ENCODE peak calls at places on chromosomes 5 and 9, in seven cellular contexts. M, Z, E, P, K, L and O are unnamed samples.
A peak's percentile ranks its signal among the peaks of the same experiment; 100 is the strongest.

GRCh38 chr9:83981126-83981871 is 694 bp downstream of the RMI1 start:
- DNase-seq in E (no peak), P (peak; percentile 72), M (no peak), K (no peak), L (no peak), Z (peak; percentile 73), O (no peak)

GRCh38 chr9:69951411-69951810 is 92.2 kb upstream of the MAMDC2 start:
- DNase-seq in E (no peak), P (peak; percentile 63), K (no peak), Z (no peak), L (no peak), M (no peak), O (peak; percentile 49)

GRCh38 chr9:16668906-16669305 is 201.6 kb downstream of the BNC2 start:
- DNase-seq in L (no peak), P (no peak), M (no peak), K (no peak), E (no peak), Z (no peak), O (no peak)

GRCh38 chr5:133287500-133287899 is 235.7 kb downstream of the HSPA4 start:
- DNase-seq in Z (peak; percentile 75), P (peak; percentile 18), E (no peak), L (peak; percentile 12), K (no peak), M (no peak), O (no peak)

GRCh38 chr9:73370053-73370452 is 218.4 kb downstream of the ANXA1 start:
- DNase-seq in P (no peak), L (no peak), M (no peak), E (no peak), K (no peak), Z (no peak), O (no peak)

GRCh38 chr5:61229416-61229815 is 67.1 kb upstream of the SMIM15 start:
- DNase-seq in E (no peak), Z (no peak), P (peak; percentile 3), L (no peak), K (peak; percentile 77), M (no peak), O (no peak)

GRCh38 chr9:26112724-26113123 is 434.5 kb upstream of the TUSC1 start:
- DNase-seq in K (no peak), E (no peak), Z (no peak), L (no peak), M (no peak), P (no peak), O (no peak)

GRCh38 chr9:35002623-35003022 is 13.1 kb downstream of the DNAJB5 start:
- DNase-seq in E (no peak), M (no peak), Z (no peak), K (no peak), L (no peak), P (no peak), O (no peak)

GRCh38 chr9:127919253-127919815 is 2.5 kb upstream of the ST6GALNAC4 start:
- DNase-seq in L (peak; percentile 87), K (peak; percentile 70), M (peak; percentile 86), P (peak; percentile 100), E (peak; percentile 88), Z (peak; percentile 93), O (peak; percentile 96)

GRCh38 chr9:130423272-130423671 is 21.5 kb upstream of the ASS1 start:
- DNase-seq in M (no peak), E (no peak), K (no peak), Z (peak; percentile 35), P (peak; percentile 18), L (no peak), O (no peak)

GRCh38 chr9:96318921-96319560 is 17.1 kb upstream of the HSD17B3 start:
- DNase-seq in P (no peak), E (no peak), K (no peak), L (no peak), M (no peak), Z (no peak), O (no peak)

GRCh38 chr9:126222835-126223431 is 103.7 kb upstream of the MVB12B start:
- DNase-seq in K (no peak), M (no peak), E (no peak), Z (no peak), L (no peak), P (no peak), O (no peak)

GRCh38 chr5:90221947-90222346 is 187.6 kb downstream of the CETN3 start:
- DNase-seq in E (no peak), Z (no peak), K (no peak), L (no peak), M (no peak), P (peak; percentile 19), O (no peak)

GRCh38 chr9:37187269-37187668 is 66.9 kb downstream of the ZCCHC7 start:
- DNase-seq in L (no peak), Z (no peak), K (no peak), E (no peak), P (no peak), M (no peak), O (no peak)

GRCh38 chr9:75088646-75089368 is 493 bp downstream of the OSTF1 start:
- DNase-seq in M (no peak), L (peak; percentile 55), Z (peak; percentile 77), K (no peak), P (peak; percentile 82), E (peak; percentile 83), O (no peak)

GRCh38 chr5:71828641-71829040 is 109.6 kb downstream of the CARTPT start:
- DNase-seq in E (no peak), Z (no peak), K (no peak), M (no peak), P (peak; percentile 58), L (no peak), O (no peak)

GRCh38 chr5:179224741-179225140 is 120.5 kb downstream of the ADAMTS2 start:
- DNase-seq in E (no peak), K (no peak), M (no peak), L (no peak), Z (no peak), P (no peak), O (no peak)

GRCh38 chr9:33450747-33451146 is 3.4 kb upstream of the AQP3 start:
- DNase-seq in E (no peak), M (no peak), Z (no peak), K (no peak), L (no peak), P (no peak), O (no peak)

GRCh38 chr9:71897573-71897972 is 13.4 kb downstream of the ABHD17B start:
- DNase-seq in P (peak; percentile 36), M (no peak), E (no peak), Z (no peak), K (no peak), L (no peak), O (no peak)

GRCh38 chr5:87099967-87100366 is 167.7 kb upstream of the RASA1 start:
- DNase-seq in K (no peak), L (no peak), M (no peak), Z (no peak), P (no peak), E (no peak), O (no peak)
- H3K4me3 ChIP-seq in K (no peak overlapping the region), L (no peak overlapping the region), M (no peak overlapping the region), Z (no peak overlapping the region), P (no peak overlapping the region), E (no peak overlapping the region), O (no peak overlapping the region)

DNA sequence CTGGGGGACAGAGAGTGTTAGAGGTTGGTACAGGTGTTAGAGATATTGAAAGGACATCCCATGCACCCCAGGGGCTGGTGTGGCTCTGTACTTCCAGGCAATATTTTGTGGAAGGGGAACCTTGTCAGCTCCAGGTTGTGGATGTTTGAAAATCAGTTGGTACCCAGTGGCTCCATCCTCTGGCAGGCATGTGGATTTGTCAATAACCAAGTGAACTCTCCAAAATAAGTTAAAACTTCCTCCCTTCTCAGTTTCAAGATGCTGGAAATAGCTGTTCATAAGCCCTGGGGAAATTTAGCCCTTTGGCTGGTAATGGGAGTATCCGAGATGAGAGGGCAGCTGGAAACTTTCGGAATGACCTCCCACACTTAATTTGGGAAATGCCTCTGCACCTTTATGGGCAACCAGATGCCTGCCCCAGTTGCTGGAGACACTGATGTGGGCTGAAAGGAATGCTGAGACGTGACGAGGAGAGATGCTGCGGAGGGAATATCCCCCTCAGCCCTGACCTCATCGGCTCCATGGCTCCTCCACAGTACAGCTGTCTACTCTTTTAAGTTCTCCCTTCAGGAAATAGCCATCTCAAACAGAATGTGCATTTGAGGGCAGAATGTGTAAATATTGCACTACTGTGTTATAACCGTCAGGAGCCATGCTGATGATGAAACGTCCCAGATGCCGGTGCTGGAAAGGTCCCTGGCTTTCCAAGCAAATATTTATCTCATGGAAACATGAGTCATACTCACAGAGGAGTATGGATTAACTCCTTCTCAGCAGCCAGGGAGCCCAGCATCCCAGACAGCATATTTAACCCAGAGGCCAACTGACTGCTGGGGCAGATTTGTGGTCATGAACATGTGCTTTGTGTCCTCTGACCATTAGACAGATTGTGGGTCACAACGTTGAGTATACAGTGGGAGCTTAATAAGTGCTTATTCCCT is 29.5 kb downstream of the TGFBI start:
- DNase-seq in K (no peak), P (peak; percentile 97), M (peak; percentile 28), L (peak; percentile 99), Z (peak; percentile 93), E (no peak), O (peak; percentile 99)
- TF ChIP-seq CTCF in K (no peak), P (peak; percentile 61), M (no peak), L (peak; percentile 51), Z (peak; percentile 60), E (no peak), O (peak; percentile 62)

DNA sequence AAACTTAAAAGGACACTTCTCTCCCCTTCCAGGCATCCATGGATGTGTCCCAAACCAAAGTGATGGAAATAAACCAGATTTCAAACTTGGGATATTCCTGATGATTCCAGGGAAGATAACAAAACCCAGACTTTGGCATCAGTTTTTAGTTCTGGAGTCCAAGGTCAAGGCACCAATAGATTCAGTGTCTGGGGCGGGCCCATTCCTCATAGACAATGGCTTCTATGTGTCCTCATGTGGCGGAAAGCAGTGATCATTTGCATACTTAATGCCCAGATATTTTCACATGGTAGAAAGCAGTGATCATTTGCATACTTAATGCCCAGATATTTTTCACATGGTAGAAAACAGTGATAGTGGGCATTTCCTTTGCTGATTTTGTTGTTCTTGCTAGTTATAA is 151.4 kb upstream of the DAP start:
- DNase-seq in E (no peak), Z (no peak), M (no peak), L (no peak), P (no peak), K (no peak), O (no peak)
- H3K4me3 ChIP-seq in E (no peak overlapping the region), Z (no peak overlapping the region), M (no peak overlapping the region), L (no peak overlapping the region), P (no peak overlapping the region), K (no peak overlapping the region), O (no peak overlapping the region)

DNA sequence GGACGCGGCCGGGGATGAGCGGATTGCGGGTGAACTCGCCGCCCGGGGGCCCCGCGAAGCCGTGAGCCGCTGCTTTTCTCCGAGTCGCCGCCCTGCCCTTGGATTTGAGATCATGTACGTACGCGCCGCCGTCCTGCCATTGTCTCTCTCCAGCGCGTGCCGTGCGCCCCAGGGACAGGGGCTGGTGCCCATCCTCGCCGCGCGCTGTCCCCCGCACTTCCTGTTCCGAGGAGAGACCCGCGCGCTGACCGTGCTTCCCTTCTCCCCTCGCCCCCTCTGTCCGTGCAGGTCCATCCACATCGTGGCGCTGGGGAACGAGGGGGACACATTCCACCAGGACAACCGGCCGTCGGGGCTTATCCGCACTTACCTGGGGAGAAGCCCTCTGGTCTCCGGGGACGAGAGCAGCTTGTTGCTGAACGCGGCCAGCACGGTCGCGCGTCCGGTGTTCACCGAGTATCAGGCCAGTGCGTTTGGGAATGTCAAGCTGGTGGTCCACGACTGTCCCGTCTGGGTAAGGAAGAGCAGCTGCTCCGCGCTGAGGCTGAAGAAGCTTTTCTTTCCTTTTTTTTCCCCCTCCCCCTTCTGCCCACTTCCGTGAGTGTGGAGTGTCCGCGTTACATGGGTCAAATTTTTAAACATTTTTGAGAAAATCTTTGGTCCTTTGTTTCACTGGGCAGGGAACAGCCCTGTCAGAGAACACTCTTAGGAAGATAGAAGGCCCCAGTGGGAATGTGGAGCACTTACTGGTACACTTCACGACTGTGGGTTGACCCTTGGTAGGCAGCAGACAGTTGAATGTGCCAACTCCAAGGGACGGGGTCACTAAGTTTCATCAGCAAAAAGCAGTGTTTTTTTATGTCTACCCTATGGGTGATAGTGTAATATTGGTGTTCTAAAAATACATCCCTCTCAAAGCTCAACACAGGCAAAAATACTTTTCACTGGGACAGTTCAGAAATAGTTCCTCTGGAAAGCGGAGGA is 727 bp downstream of the RHOBTB3 start:
- DNase-seq in K (peak; percentile 87), E (peak; percentile 73), L (peak; percentile 20), P (peak; percentile 62), M (peak; percentile 38), Z (peak; percentile 68), O (no peak)
- TF ChIP-seq CTCF in K (no peak), E (no peak), L (peak; percentile 47), P (no peak), M (no peak), Z (no peak), O (no peak)